ENCODE peak calls at places on chromosomes 12 and 14, in four cellular contexts. One of them, this sample, is unnamed.

GRCh38 chr14:89000007-89000942 is 175.8 kb downstream of the TTC8 start:
- DNase-seq in HCT116: peak; percentile 53
- DNase-seq in upper lobe of right lung: peak; percentile 76
- DNase-seq in tibial nerve: no peak
- DNase-seq in this sample: peak; percentile 95

GRCh38 chr12:85951823-85952222 is 77.7 kb downstream of the NTS start:
- DNase-seq in upper lobe of right lung: no peak
- DNase-seq in HCT116: peak; percentile 19
- DNase-seq in tibial nerve: no peak
- DNase-seq in this sample: no peak

GRCh38 chr14:50389668-50390441 is 6.8 kb downstream of the CDKL1 start:
- DNase-seq in tibial nerve: no peak
- DNase-seq in upper lobe of right lung: no peak
- DNase-seq in HCT116: no peak
- DNase-seq in this sample: no peak

GRCh38 chr12:99915251-99916082 is 69.3 kb downstream of the ANKS1B start:
- DNase-seq in tibial nerve: no peak
- DNase-seq in HCT116: no peak
- DNase-seq in upper lobe of right lung: no peak
- DNase-seq in this sample: no peak

GRCh38 chr14:51293149-51293925 is 53.3 kb downstream of the TMX1 start:
- DNase-seq in HCT116: no peak
- DNase-seq in upper lobe of right lung: no peak
- DNase-seq in tibial nerve: peak; percentile 20
- DNase-seq in this sample: no peak

GRCh38 chr12:111954974-111955373 is 58.0 kb downstream of the TMEM116 start:
- DNase-seq in HCT116: no peak
- DNase-seq in upper lobe of right lung: no peak
- DNase-seq in tibial nerve: no peak
- DNase-seq in this sample: no peak

GRCh38 chr12:58888131-58888783 is 32.0 kb downstream of the LRIG3 start:
- DNase-seq in HCT116: no peak
- DNase-seq in upper lobe of right lung: no peak
- DNase-seq in tibial nerve: no peak
- DNase-seq in this sample: no peak

GRCh38 chr14:91367173-91368171 is 50.1 kb downstream of the CCDC88C start:
- DNase-seq in upper lobe of right lung: peak; percentile 81
- DNase-seq in HCT116: no peak
- DNase-seq in tibial nerve: no peak
- DNase-seq in this sample: peak; percentile 90

GRCh38 chr12:93144109-93144508 is 215.0 kb upstream of the EEA1 start:
- DNase-seq in HCT116: no peak
- DNase-seq in upper lobe of right lung: no peak
- DNase-seq in tibial nerve: no peak
- DNase-seq in this sample: no peak

GRCh38 chr12:28290262-28290661 is 100.0 kb downstream of the CCDC91 start:
- DNase-seq in upper lobe of right lung: no peak
- DNase-seq in HCT116: no peak
- DNase-seq in tibial nerve: no peak
- DNase-seq in this sample: no peak

GRCh38 chr12:6233121-6233971 is 33.1 kb downstream of the CD9 start:
- DNase-seq in tibial nerve: no peak
- DNase-seq in HCT116: no peak
- DNase-seq in upper lobe of right lung: peak; percentile 15
- DNase-seq in this sample: no peak

GRCh38 chr14:68779761-68780323 is 13.0 kb downstream of the ZFP36L1 start:
- DNase-seq in upper lobe of right lung: no peak
- DNase-seq in HCT116: peak; percentile 94
- DNase-seq in tibial nerve: no peak
- DNase-seq in this sample: no peak

GRCh38 chr14:105326568-105326867 is 12.0 kb downstream of the PACS2 start:
- DNase-seq in HCT116: no peak
- DNase-seq in upper lobe of right lung: no peak
- DNase-seq in tibial nerve: no peak
- DNase-seq in this sample: no peak

GRCh38 chr14:105326891-105327694 is 12.5 kb downstream of the PACS2 start:
- DNase-seq in HCT116: no peak
- DNase-seq in upper lobe of right lung: no peak
- DNase-seq in tibial nerve: no peak
- DNase-seq in this sample: peak; percentile 73

GRCh38 chr14:105325303-105325702 is 10.8 kb downstream of the PACS2 start:
- DNase-seq in tibial nerve: no peak
- DNase-seq in HCT116: no peak
- DNase-seq in upper lobe of right lung: no peak
- DNase-seq in this sample: no peak

GRCh38 chr14:105324871-105325270 is 10.3 kb downstream of the PACS2 start:
- DNase-seq in upper lobe of right lung: no peak
- DNase-seq in HCT116: no peak
- DNase-seq in tibial nerve: no peak
- DNase-seq in this sample: no peak

GRCh38 chr14:105325716-105326567 is 11.4 kb downstream of the PACS2 start:
- DNase-seq in tibial nerve: no peak
- DNase-seq in upper lobe of right lung: no peak
- DNase-seq in HCT116: no peak
- DNase-seq in this sample: peak; percentile 73
- H3K4me1 ChIP-seq in tibial nerve: peaks cover 79% of the 10 kb centered on the region
- H3K4me1 ChIP-seq in upper lobe of right lung: peaks cover 29% of the 10 kb centered on the region
- H3K4me1 ChIP-seq in HCT116: peaks cover 14% of the 10 kb centered on the region
- H3K4me1 ChIP-seq in this sample: peaks cover 6% of the 10 kb centered on the region

DNA sequence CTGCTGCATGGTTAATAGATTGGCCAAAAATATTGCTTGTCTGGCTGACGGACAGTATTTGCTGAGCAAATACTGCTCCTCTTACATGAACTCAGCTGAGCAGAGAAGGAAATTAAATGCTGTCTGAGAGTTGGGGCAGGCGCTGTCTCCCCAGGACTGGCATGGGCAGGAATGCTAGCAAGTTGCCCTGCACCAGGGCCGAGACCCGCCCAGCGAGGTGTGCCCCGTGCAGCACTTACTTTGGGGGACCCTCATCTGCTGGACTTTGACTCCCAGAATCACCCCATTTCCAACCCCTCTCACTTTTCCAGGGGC is 1.4 kb downstream of the FBRSL1 start:
- DNase-seq in HCT116: no peak
- DNase-seq in tibial nerve: no peak
- DNase-seq in upper lobe of right lung: no peak
- DNase-seq in this sample: no peak
- H3K4me1 ChIP-seq in HCT116: peaks cover 15% of the 10 kb centered on the region
- H3K4me1 ChIP-seq in tibial nerve: peaks cover 72% of the 10 kb centered on the region
- H3K4me1 ChIP-seq in upper lobe of right lung: peaks cover 60% of the 10 kb centered on the region
- H3K4me1 ChIP-seq in this sample: no peaks in the 10 kb centered on the region

GRCh38 chr12:92133795-92134637 is 11.6 kb downstream of the BTG1 start:
- DNase-seq in upper lobe of right lung: no peak
- DNase-seq in tibial nerve: no peak
- DNase-seq in HCT116: no peak
- DNase-seq in this sample: no peak
- H3K4me1 ChIP-seq in upper lobe of right lung: peaks cover 76% of the 10 kb centered on the region
- H3K4me1 ChIP-seq in tibial nerve: peaks cover 87% of the 10 kb centered on the region
- H3K4me1 ChIP-seq in HCT116: no peaks in the 10 kb centered on the region
- H3K4me1 ChIP-seq in this sample: peaks cover 67% of the 10 kb centered on the region

DNA sequence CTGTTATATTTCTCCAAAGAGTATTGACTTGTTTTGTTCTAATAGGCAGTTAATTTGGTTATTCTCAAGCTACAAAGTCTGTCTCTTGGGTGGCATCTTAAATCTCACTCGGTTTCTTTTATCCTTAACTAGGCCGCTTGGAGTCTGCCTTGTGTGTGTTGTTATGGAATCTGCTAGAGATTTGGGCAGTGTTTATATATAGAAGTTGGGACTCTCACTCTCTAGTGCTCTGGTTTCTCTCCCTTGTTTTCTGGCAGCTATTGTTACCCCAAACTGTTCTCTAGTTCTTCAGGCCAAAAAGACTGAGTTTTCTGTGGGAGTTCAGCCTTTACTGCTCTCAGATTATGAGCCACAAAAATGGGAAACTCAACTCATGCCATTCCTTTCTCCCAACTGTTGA is 11.0 kb downstream of the PSMA6 start:
- DNase-seq in upper lobe of right lung: no peak
- DNase-seq in tibial nerve: no peak
- DNase-seq in HCT116: no peak
- DNase-seq in this sample: no peak
- H3K4me1 ChIP-seq in upper lobe of right lung: peaks cover 37% of the 10 kb centered on the region
- H3K4me1 ChIP-seq in tibial nerve: peaks cover 37% of the 10 kb centered on the region
- H3K4me1 ChIP-seq in HCT116: no peaks in the 10 kb centered on the region
- H3K4me1 ChIP-seq in this sample: peaks cover 15% of the 10 kb centered on the region

GRCh38 chr12:70255311-70255710 is 12.1 kb downstream of the CNOT2 start:
- DNase-seq in tibial nerve: no peak
- DNase-seq in HCT116: no peak
- DNase-seq in upper lobe of right lung: no peak
- DNase-seq in this sample: no peak

GRCh38 chr12:70254225-70254624 is 11.0 kb downstream of the CNOT2 start:
- DNase-seq in upper lobe of right lung: no peak
- DNase-seq in HCT116: no peak
- DNase-seq in tibial nerve: no peak
- DNase-seq in this sample: no peak

GRCh38 chr12:70251226-70251625 is 8.0 kb downstream of the CNOT2 start:
- DNase-seq in HCT116: no peak
- DNase-seq in tibial nerve: no peak
- DNase-seq in upper lobe of right lung: no peak
- DNase-seq in this sample: no peak

GRCh38 chr12:70254846-70255245 is 11.6 kb downstream of the CNOT2 start:
- DNase-seq in HCT116: no peak
- DNase-seq in tibial nerve: no peak
- DNase-seq in upper lobe of right lung: no peak
- DNase-seq in this sample: no peak

DNA sequence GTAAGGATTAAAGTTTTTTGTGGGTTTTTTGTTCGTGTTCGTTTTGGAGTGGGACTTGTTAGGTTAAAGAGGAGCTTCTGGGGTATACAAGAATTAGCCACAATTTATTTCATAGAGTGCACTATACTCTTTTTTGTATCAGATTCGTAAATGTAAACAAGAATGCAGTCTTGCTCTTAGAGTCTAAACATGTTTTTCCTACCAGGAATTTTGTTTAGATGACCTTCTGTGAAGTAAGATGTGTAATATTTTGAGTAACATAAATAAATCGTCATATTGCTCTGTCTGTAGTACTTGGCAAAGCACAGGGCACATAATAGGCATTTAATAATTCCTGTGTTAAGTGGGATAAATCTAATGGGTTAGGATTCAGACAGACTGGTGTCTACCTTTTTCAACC is 9.6 kb downstream of the CNOT2 start:
- DNase-seq in tibial nerve: no peak
- DNase-seq in HCT116: no peak
- DNase-seq in upper lobe of right lung: no peak
- DNase-seq in this sample: no peak
- H3K4me1 ChIP-seq in tibial nerve: peaks cover 72% of the 10 kb centered on the region
- H3K4me1 ChIP-seq in HCT116: no peaks in the 10 kb centered on the region
- H3K4me1 ChIP-seq in upper lobe of right lung: peaks cover 25% of the 10 kb centered on the region
- H3K4me1 ChIP-seq in this sample: peaks cover 26% of the 10 kb centered on the region

GRCh38 chr14:100903672-100904185 is at the start of gene RTL1:
- DNase-seq in HCT116: no peak
- DNase-seq in tibial nerve: no peak
- DNase-seq in upper lobe of right lung: no peak
- DNase-seq in this sample: peak; percentile 59
- H3K4me1 ChIP-seq in HCT116: no peaks in the 10 kb centered on the region
- H3K4me1 ChIP-seq in tibial nerve: peaks cover 34% of the 10 kb centered on the region
- H3K4me1 ChIP-seq in upper lobe of right lung: peaks cover 9% of the 10 kb centered on the region
- H3K4me1 ChIP-seq in this sample: no peaks in the 10 kb centered on the region

GRCh38 chr14:92584221-92584620 is 70.6 kb downstream of the RIN3 start:
- DNase-seq in upper lobe of right lung: no peak
- DNase-seq in HCT116: no peak
- DNase-seq in tibial nerve: no peak
- DNase-seq in this sample: no peak
- H3K4me1 ChIP-seq in upper lobe of right lung: peaks cover 35% of the 10 kb centered on the region
- H3K4me1 ChIP-seq in HCT116: peaks cover 3% of the 10 kb centered on the region
- H3K4me1 ChIP-seq in tibial nerve: peaks cover 18% of the 10 kb centered on the region
- H3K4me1 ChIP-seq in this sample: no peaks in the 10 kb centered on the region

GRCh38 chr12:110560048-110560447 is 23.1 kb downstream of the PPTC7 start:
- DNase-seq in HCT116: no peak
- DNase-seq in tibial nerve: no peak
- DNase-seq in upper lobe of right lung: no peak
- DNase-seq in this sample: no peak
- H3K4me1 ChIP-seq in HCT116: no peaks in the 10 kb centered on the region
- H3K4me1 ChIP-seq in tibial nerve: peaks cover 74% of the 10 kb centered on the region
- H3K4me1 ChIP-seq in upper lobe of right lung: peaks cover 32% of the 10 kb centered on the region
- H3K4me1 ChIP-seq in this sample: peaks cover 56% of the 10 kb centered on the region